ENCODE peak calls at places on chromosomes 11 and 22, in eight cellular contexts. J, X, C, N, S, W, G and Q are unnamed samples.

GRCh38 chr22:30245985-30246901 is at the start of gene LIF:
- DNase-seq in J (peak), X (peak), C (no peak), N (peak), S (peak), W (no peak), G (no peak), Q (no peak)

GRCh38 chr11:62514151-62514550 is 32.5 kb downstream of the AHNAK start:
- DNase-seq in J (no peak), X (no peak), C (no peak), N (no peak), S (no peak), W (no peak), G (no peak), Q (no peak)

GRCh38 chr22:46293591-46294260 is 2.9 kb upstream of the GTSE1 start:
- DNase-seq in J (no peak), X (no peak), C (no peak), N (peak), S (no peak), W (no peak), G (no peak), Q (no peak)

GRCh38 chr11:67646535-67647336 is 3.8 kb downstream of the ACY3 start:
- DNase-seq in J (no peak), X (no peak), C (no peak), N (no peak), S (peak), W (no peak), G (no peak), Q (no peak)

GRCh38 chr22:28394711-28395110 is 284.9 kb downstream of the TTC28 start:
- DNase-seq in J (peak), X (no peak), C (no peak), N (no peak), S (no peak), W (no peak), G (no peak), Q (no peak)

GRCh38 chr11:122690801-122691649 is 35.5 kb downstream of the UBASH3B start:
- DNase-seq in J (no peak), X (no peak), C (no peak), N (no peak), S (no peak), W (no peak), G (no peak), Q (no peak)

GRCh38 chr11:81578571-81578970 is 1155.1 kb downstream of the FAM181B start:
- DNase-seq in J (no peak), X (no peak), C (no peak), N (no peak), S (no peak), W (no peak), G (no peak), Q (no peak)

GRCh38 chr22:43858156-43858895 is 4.0 kb downstream of the SULT4A1 start:
- DNase-seq in J (no peak), X (no peak), C (no peak), N (no peak), S (no peak), W (no peak), G (no peak), Q (no peak)

GRCh38 chr11:126443120-126443519 is 87.6 kb downstream of the ST3GAL4 start:
- DNase-seq in J (no peak), X (no peak), C (no peak), N (no peak), S (no peak), W (peak), G (peak), Q (no peak)

GRCh38 chr11:60937144-60937527 is 12.9 kb downstream of the TMEM132A start:
- DNase-seq in J (no peak), X (no peak), C (no peak), N (no peak), S (no peak), W (no peak), G (no peak), Q (no peak)

GRCh38 chr11:133925756-133926155 is 31.0 kb downstream of the IGSF9B start:
- DNase-seq in J (no peak), X (no peak), C (no peak), N (no peak), S (no peak), W (no peak), G (no peak), Q (no peak)

GRCh38 chr11:112012877-112013276 is 12.3 kb upstream of the DLAT start:
- DNase-seq in J (peak), X (no peak), C (no peak), N (peak), S (no peak), W (no peak), G (no peak), Q (no peak)